ENCODE peak calls at places on chromosomes 2 and 18, in four cellular contexts. U, E, W and B are unnamed samples.

GRCh38 chr2:197356136-197356535 is 45.6 kb upstream of the ANKRD44 start:
- DNase-seq in W (no peak), E (no peak), U (no peak), B (peak; percentile 38)

GRCh38 chr18:8857806-8858205 is 152.4 kb downstream of the MTCL1 start:
- DNase-seq in E (no peak), U (no peak), W (no peak), B (no peak)

GRCh38 chr18:79588131-79588635 is 91.4 kb upstream of the CTDP1 start:
- DNase-seq in E (no peak), U (no peak), W (no peak), B (no peak)

GRCh38 chr2:143901185-143901842 is 618.6 kb downstream of the ZEB2 start:
- DNase-seq in E (no peak), W (no peak), U (peak; percentile 91), B (peak; percentile 9)

GRCh38 chr2:104412384-104412783 is 441.5 kb upstream of the POU3F3 start:
- DNase-seq in U (no peak), E (peak; percentile 20), W (peak; percentile 51), B (peak; percentile 35)

GRCh38 chr2:237603718-237604362 is 13.3 kb upstream of the RAB17 start:
- DNase-seq in E (peak; percentile 40), W (no peak), U (peak; percentile 80), B (no peak)

GRCh38 chr2:74778381-74779371 is 55.3 kb upstream of the HK2 start:
- DNase-seq in U (peak; percentile 18), W (no peak), E (peak; percentile 74), B (peak; percentile 50)

GRCh38 chr2:147636238-147636887 is 208.5 kb upstream of the ACVR2A start:
- DNase-seq in U (peak; percentile 69), E (no peak), W (no peak), B (no peak)

GRCh38 chr2:31137211-31138036 is 816 bp downstream of the GALNT14 start:
- DNase-seq in W (no peak), E (no peak), U (no peak), B (peak; percentile 66)

GRCh38 chr2:101114815-101115214 is 36.4 kb downstream of the TBC1D8 start:
- DNase-seq in E (no peak), W (no peak), U (no peak), B (no peak)

GRCh38 chr2:120323214-120323613 is 22.7 kb upstream of the INHBB start:
- DNase-seq in U (peak; percentile 28), W (no peak), E (no peak), B (no peak)

GRCh38 chr2:225173909-225174308 is 131.6 kb upstream of the DOCK10 start:
- DNase-seq in U (no peak), W (no peak), E (no peak), B (no peak)

GRCh38 chr2:157593411-157593810 is 35.3 kb downstream of the ACVR1C start:
- DNase-seq in W (no peak), E (no peak), U (no peak), B (no peak)

GRCh38 chr2:85307527-85307897 is 20.3 kb downstream of the TGOLN2 start:
- DNase-seq in U (no peak), W (no peak), E (no peak), B (no peak)

GRCh38 chr2:109457811-109458210 is 156.0 kb downstream of the SEPTIN10 start:
- DNase-seq in E (no peak), U (no peak), W (no peak), B (no peak)

GRCh38 chr2:158893057-158893456 is 75.4 kb upstream of the TANC1 start:
- DNase-seq in U (peak; percentile 60), W (no peak), E (no peak), B (no peak)

GRCh38 chr2:31284107-31284506 is 50.2 kb downstream of the EHD3 start:
- DNase-seq in W (no peak), E (no peak), U (no peak), B (no peak)

GRCh38 chr18:34320267-34320666 is 95.6 kb upstream of the NOL4 start:
- DNase-seq in E (no peak), U (no peak), W (no peak), B (no peak)

DNA sequence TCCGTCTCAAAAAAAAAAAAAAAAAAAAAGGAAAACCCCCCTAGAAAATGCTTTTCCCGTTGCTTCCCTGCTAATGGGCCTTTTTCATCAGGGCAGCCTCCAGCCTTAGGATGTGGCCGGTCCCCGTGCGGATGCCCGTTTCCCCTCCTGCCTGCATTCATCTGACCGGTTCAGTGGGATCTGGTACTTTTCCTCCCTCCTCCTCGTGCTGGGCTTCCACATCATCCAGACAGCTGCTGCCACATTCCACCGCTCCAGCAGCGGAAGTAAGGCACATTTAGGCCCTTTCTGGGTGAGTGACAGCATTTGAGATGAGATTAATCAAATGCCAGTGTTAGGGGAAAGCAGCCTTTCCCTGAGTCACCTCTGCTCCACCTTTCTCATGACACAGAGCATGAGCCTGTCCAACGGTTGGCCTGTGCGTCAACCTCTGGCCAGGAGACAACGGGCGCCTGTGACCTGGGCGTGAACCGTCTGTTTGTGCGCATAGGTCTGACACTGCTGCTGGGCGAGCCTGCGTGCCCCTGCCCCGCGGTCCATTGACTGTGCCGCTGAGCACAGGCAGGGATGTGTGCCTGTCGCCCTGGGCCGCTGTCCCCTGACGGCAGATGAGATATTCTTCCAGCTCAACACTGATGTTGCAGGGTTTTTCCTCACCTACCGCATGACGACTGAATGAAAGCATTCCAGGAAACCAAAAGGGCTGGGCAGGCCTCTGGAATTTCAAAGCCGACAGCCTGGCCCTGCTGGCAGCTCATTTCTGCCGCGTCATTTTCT is 174.0 kb downstream of the TGIF1 start:
- DNase-seq in E (peak; percentile 98), W (peak; percentile 83), U (peak; percentile 98), B (peak; percentile 99)
- TF ChIP-seq BHLHE40 in E (no peak), W (peak; percentile 78), U (peak; percentile 48), B (peak; percentile 4)

GRCh38 chr2:106542730-106543359 is 55.7 kb downstream of the CD8B2 start:
- DNase-seq in W (peak; percentile 82), E (peak; percentile 53), U (peak; percentile 19), B (peak; percentile 72)
- TF ChIP-seq MAZ in W (no peak), E (no peak), U (no peak), B (no peak)

GRCh38 chr18:48703033-48703386 is 164.2 kb downstream of the CTIF start:
- DNase-seq in E (no peak), W (no peak), U (no peak), B (no peak)

GRCh38 chr18:48705043-48705442 is 166.2 kb downstream of the CTIF start:
- DNase-seq in W (no peak), U (no peak), E (no peak), B (no peak)

GRCh38 chr18:48705531-48705930 is 166.7 kb downstream of the CTIF start:
- DNase-seq in U (no peak), W (no peak), E (no peak), B (no peak)

GRCh38 chr18:48702346-48703032 is 163.7 kb downstream of the CTIF start:
- DNase-seq in U (no peak), W (no peak), E (no peak), B (no peak)

DNA sequence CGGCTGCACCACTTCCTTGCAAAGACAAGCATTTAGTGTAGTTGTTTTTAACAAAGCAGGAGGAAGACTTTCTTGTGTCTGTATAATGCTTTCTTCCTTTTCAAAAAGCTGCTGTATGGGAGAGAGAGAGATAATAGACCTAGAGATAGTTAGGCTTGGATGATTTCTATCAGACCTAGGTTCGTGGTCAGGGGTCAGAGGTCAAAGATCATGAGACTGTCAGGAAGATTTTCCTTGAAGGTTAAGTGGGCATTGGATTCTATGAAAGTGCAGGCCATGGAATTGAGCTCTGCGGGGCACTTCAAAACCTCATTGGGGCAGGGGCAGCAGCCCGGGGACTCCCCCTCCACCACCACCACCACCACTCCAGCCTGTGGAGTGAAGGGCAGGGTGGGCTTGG is 164.6 kb downstream of the CTIF start:
- DNase-seq in E (no peak), U (no peak), W (no peak), B (no peak)
- TF ChIP-seq BHLHE40 in E (no peak), U (no peak), W (no peak), B (no peak)

GRCh38 chr18:51127664-51128063 is 69.8 kb downstream of the MEX3C start:
- DNase-seq in E (no peak), U (no peak), W (no peak), B (no peak)
- TF ChIP-seq MAZ in E (no peak), U (no peak), W (no peak), B (no peak)

GRCh38 chr2:69131983-69132675 is 119.2 kb downstream of the ANTXR1 start:
- DNase-seq in E (no peak), U (no peak), W (no peak), B (no peak)
- TF ChIP-seq BHLHE40 in E (no peak), U (no peak), W (no peak), B (no peak)